ENCODE peak calls at places on chromosomes 13 and 19, in ten cellular contexts. D, J, C, F, V, T, Y, H, W and M are unnamed samples.

GRCh38 chr19:14761607-14762006 is 16.8 kb downstream of the ADGRE2 start:
- DNase-seq in J (no peak), V (no peak), H (no peak), C (no peak), T (no peak), Y (no peak), W (no peak), F (no peak), D (no peak), M (no peak)

GRCh38 chr13:59492030-59492636 is 671.6 kb downstream of the DIAPH3 start:
- DNase-seq in J (no peak), Y (no peak), W (no peak), T (no peak), V (no peak), F (no peak), H (no peak), D (no peak), C (peak; percentile 35), M (no peak)

GRCh38 chr13:79423801-79424642 is 18.0 kb upstream of the RBM26 start:
- DNase-seq in W (peak; percentile 77), Y (no peak), C (no peak), V (no peak), D (peak; percentile 69), T (peak; percentile 70), F (no peak), J (peak; percentile 72), H (no peak), M (peak; percentile 71)

GRCh38 chr19:5563941-5564612 is 3.7 kb downstream of the TINCR start:
- DNase-seq in J (no peak), T (peak; percentile 42), W (peak; percentile 11), F (no peak), V (no peak), D (no peak), H (no peak), C (peak; percentile 23), Y (no peak), M (no peak)

GRCh38 chr19:3142292-3142670 is 6.4 kb downstream of the GNA15 start:
- DNase-seq in F (no peak), C (peak; percentile 75), V (no peak), T (peak; percentile 63), Y (no peak), J (no peak), D (peak; percentile 63), H (no peak), W (peak; percentile 79), M (peak; percentile 90)

GRCh38 chr13:85266331-85266730 is 532.9 kb downstream of the SLITRK6 start:
- DNase-seq in D (no peak), J (no peak), H (no peak), F (no peak), T (no peak), C (no peak), Y (no peak), W (no peak), V (no peak), M (no peak)

GRCh38 chr19:1261863-1262686 is 7.1 kb upstream of the CIRBP start:
- DNase-seq in F (no peak), Y (peak; percentile 61), T (peak; percentile 79), C (no peak), D (peak; percentile 69), V (peak; percentile 89), J (no peak), W (peak; percentile 58), H (peak; percentile 81), M (peak; percentile 47)

GRCh38 chr19:11205939-11206570 is 8.7 kb upstream of the KANK2 start:
- DNase-seq in C (no peak), Y (no peak), T (no peak), V (no peak), H (no peak), F (no peak), W (no peak), D (no peak), J (no peak), M (no peak)

GRCh38 chr13:78601886-78602560 is 1.3 kb downstream of the POU4F1 start:
- DNase-seq in D (no peak), H (no peak), J (no peak), W (no peak), F (no peak), Y (no peak), C (no peak), V (no peak), T (no peak), M (no peak)

GRCh38 chr13:29227560-29227959 is 367.9 kb downstream of the SLC7A1 start:
- DNase-seq in V (no peak), J (no peak), C (no peak), W (peak; percentile 5), F (no peak), T (no peak), D (no peak), H (no peak), Y (no peak), M (no peak)

GRCh38 chr13:67228909-67229308 is 1.2 kb downstream of the PCDH9 start:
- DNase-seq in T (no peak), Y (no peak), J (no peak), H (no peak), C (no peak), V (no peak), F (no peak), W (peak; percentile 31), D (peak; percentile 7), M (peak; percentile 30)

GRCh38 chr13:21121616-21122015 is 54.7 kb downstream of the SKA3 start:
- DNase-seq in H (no peak), W (no peak), Y (no peak), J (no peak), F (no peak), T (no peak), C (no peak), V (no peak), D (no peak), M (no peak)

GRCh38 chr19:44689290-44690130 is 9.4 kb upstream of the CEACAM16 start:
- DNase-seq in J (peak; percentile 48), Y (peak; percentile 55), F (peak; percentile 65), T (peak; percentile 68), D (peak; percentile 53), H (peak; percentile 87), W (peak; percentile 85), V (peak; percentile 69), C (peak; percentile 60), M (peak; percentile 90)

GRCh38 chr13:38496956-38497355 is 147.3 kb downstream of the UFM1 start:
- DNase-seq in F (no peak), V (no peak), T (no peak), C (no peak), W (peak; percentile 1), D (no peak), J (peak; percentile 8), H (no peak), Y (no peak), M (no peak)

GRCh38 chr19:2149980-2150793 is 1.2 kb downstream of the AP3D1 start:
- DNase-seq in W (peak; percentile 16), J (no peak), V (no peak), H (no peak), F (no peak), T (peak; percentile 77), C (no peak), Y (no peak), D (peak; percentile 20), M (no peak)

GRCh38 chr19:3112375-3113099 is 18.4 kb downstream of the GNA11 start:
- DNase-seq in T (no peak), D (no peak), F (no peak), W (no peak), H (no peak), Y (no peak), V (no peak), C (no peak), J (no peak), M (no peak)

GRCh38 chr13:78829821-78830220 is 170.9 kb upstream of the OBI1 start:
- DNase-seq in F (no peak), C (no peak), W (no peak), J (no peak), T (no peak), H (no peak), D (no peak), Y (no peak), V (no peak), M (no peak)

GRCh38 chr19:289651-290538 is 1.3 kb downstream of the PLPP2 start:
- DNase-seq in W (no peak), C (peak; percentile 33), D (peak; percentile 57), H (peak; percentile 77), Y (no peak), F (no peak), V (peak; percentile 63), T (peak; percentile 95), J (no peak), M (peak; percentile 46)

GRCh38 chr19:3125900-3126524 is 9.8 kb upstream of the GNA15 start:
- DNase-seq in C (peak; percentile 47), W (peak; percentile 53), T (peak; percentile 67), D (peak; percentile 41), H (peak; percentile 78), J (no peak), V (peak; percentile 43), F (peak; percentile 60), Y (peak; percentile 57), M (peak; percentile 34)

GRCh38 chr13:98147521-98147920 is 4.6 kb downstream of the FARP1 start:
- DNase-seq in Y (no peak), F (no peak), D (peak; percentile 23), H (peak; percentile 38), W (no peak), T (peak; percentile 66), C (no peak), J (no peak), V (no peak), M (no peak)

GRCh38 chr19:34253711-34254551 is 423 bp upstream of the GARRE1 start:
- DNase-seq in D (peak; percentile 71), F (peak; percentile 86), J (peak; percentile 33), H (peak; percentile 85), V (peak; percentile 82), T (peak; percentile 77), Y (no peak), W (no peak), C (no peak), M (peak; percentile 69)

GRCh38 chr13:94824601-94825000 is 112.3 kb upstream of the SOX21 start:
- DNase-seq in Y (no peak), T (no peak), D (no peak), V (no peak), J (no peak), F (no peak), C (no peak), W (no peak), H (no peak), M (no peak)

GRCh38 chr19:31233288-31233687 is 115.9 kb downstream of the TSHZ3 start:
- DNase-seq in T (no peak), V (no peak), C (no peak), H (no peak), W (no peak), J (no peak), F (no peak), Y (no peak), D (no peak), M (no peak)

GRCh38 chr19:900302-901111 is 7.2 kb downstream of the RNU6-9 start:
- DNase-seq in C (no peak), T (no peak), V (no peak), H (no peak), D (no peak), F (no peak), J (no peak), W (no peak), Y (peak; percentile 44), M (no peak)

GRCh38 chr19:9917322-9917721 is 19.0 kb downstream of the OLFM2 start:
- DNase-seq in T (peak; percentile 33), H (peak; percentile 50), D (peak; percentile 37), Y (no peak), V (peak; percentile 24), C (peak; percentile 66), J (peak; percentile 21), W (peak; percentile 63), F (no peak), M (peak; percentile 54)

GRCh38 chr19:3668331-3669133 is 31.7 kb downstream of the PIP5K1C start:
- DNase-seq in J (no peak), C (no peak), D (no peak), W (peak; percentile 20), Y (no peak), F (no peak), V (peak; percentile 65), H (no peak), T (no peak), M (no peak)

GRCh38 chr13:96935971-96936370 is 58.3 kb downstream of the OXGR1 start:
- DNase-seq in W (no peak), D (no peak), V (no peak), F (no peak), T (no peak), C (no peak), J (no peak), Y (no peak), H (no peak), M (no peak)

GRCh38 chr13:48595330-48596127 is 58.2 kb upstream of the CYSLTR2 start:
- DNase-seq in T (peak; percentile 87), C (peak; percentile 76), J (peak; percentile 11), H (peak; percentile 83), V (peak; percentile 66), Y (peak; percentile 29), W (peak; percentile 90), D (peak; percentile 65), F (peak; percentile 12), M (peak; percentile 81)